ENCODE peak calls at places on chromosome 14, in six cellular contexts. One of them, this sample, is unnamed. For H3K27me3 and H3K4me1, the result is how much of the 10 kb centered on the place peaks cover.

GRCh38 chr14:88791629-88792571 is 853 bp downstream of the EML5 start:
- DNase-seq in GM23248: peak
- DNase-seq in naive thymus-derived CD4-positive, alpha-beta T cell: no peak
- DNase-seq in suprapubic skin: peak
- DNase-seq in psoas muscle: peak
- DNase-seq in aorta: no peak
- DNase-seq in this sample: peak

GRCh38 chr14:75301666-75302325 is 23.2 kb downstream of the FOS start:
- DNase-seq in GM23248: no peak
- DNase-seq in naive thymus-derived CD4-positive, alpha-beta T cell: no peak
- DNase-seq in suprapubic skin: peak
- DNase-seq in psoas muscle: peak
- DNase-seq in aorta: peak
- DNase-seq in this sample: peak

GRCh38 chr14:92577321-92577742 is 63.8 kb downstream of the RIN3 start:
- DNase-seq in GM23248: no peak
- DNase-seq in naive thymus-derived CD4-positive, alpha-beta T cell: no peak
- DNase-seq in suprapubic skin: no peak
- DNase-seq in psoas muscle: no peak
- DNase-seq in aorta: no peak
- DNase-seq in this sample: no peak

GRCh38 chr14:97644365-97644764 is 847.2 kb downstream of the VRK1 start:
- DNase-seq in GM23248: no peak
- DNase-seq in naive thymus-derived CD4-positive, alpha-beta T cell: no peak
- DNase-seq in suprapubic skin: no peak
- DNase-seq in psoas muscle: no peak
- DNase-seq in aorta: no peak
- DNase-seq in this sample: no peak

GRCh38 chr14:31858868-31859267 is 218.2 kb upstream of the ARHGAP5 start:
- DNase-seq in GM23248: peak
- DNase-seq in naive thymus-derived CD4-positive, alpha-beta T cell: no peak
- DNase-seq in suprapubic skin: no peak
- DNase-seq in psoas muscle: no peak
- DNase-seq in aorta: no peak
- DNase-seq in this sample: no peak

GRCh38 chr14:21053184-21054122 is 4.2 kb upstream of the RNASE8 start:
- DNase-seq in GM23248: no peak
- DNase-seq in naive thymus-derived CD4-positive, alpha-beta T cell: no peak
- DNase-seq in suprapubic skin: no peak
- DNase-seq in psoas muscle: no peak
- DNase-seq in aorta: no peak
- DNase-seq in this sample: no peak

GRCh38 chr14:37150414-37150813 is 22.0 kb downstream of the SLC25A21 start:
- DNase-seq in GM23248: peak
- DNase-seq in naive thymus-derived CD4-positive, alpha-beta T cell: no peak
- DNase-seq in suprapubic skin: no peak
- DNase-seq in psoas muscle: no peak
- DNase-seq in aorta: no peak
- DNase-seq in this sample: no peak

GRCh38 chr14:104734991-104735779 is 11.2 kb downstream of the ADSS1 start:
- DNase-seq in GM23248: no peak
- DNase-seq in naive thymus-derived CD4-positive, alpha-beta T cell: no peak
- DNase-seq in suprapubic skin: no peak
- DNase-seq in psoas muscle: peak
- DNase-seq in aorta: no peak
- DNase-seq in this sample: peak

GRCh38 chr14:33332497-33332896 is 393.8 kb downstream of the NPAS3 start:
- DNase-seq in GM23248: no peak
- DNase-seq in naive thymus-derived CD4-positive, alpha-beta T cell: no peak
- DNase-seq in suprapubic skin: no peak
- DNase-seq in psoas muscle: no peak
- DNase-seq in aorta: no peak
- DNase-seq in this sample: no peak

GRCh38 chr14:23054000-23054811 is 3.1 kb downstream of the CDH24 start:
- DNase-seq in GM23248: no peak
- DNase-seq in naive thymus-derived CD4-positive, alpha-beta T cell: no peak
- DNase-seq in suprapubic skin: no peak
- DNase-seq in psoas muscle: peak
- DNase-seq in aorta: peak
- DNase-seq in this sample: no peak

GRCh38 chr14:56195219-56195618 is 77.0 kb downstream of the PELI2 start:
- DNase-seq in GM23248: no peak
- DNase-seq in naive thymus-derived CD4-positive, alpha-beta T cell: no peak
- DNase-seq in suprapubic skin: no peak
- DNase-seq in psoas muscle: no peak
- DNase-seq in aorta: no peak
- DNase-seq in this sample: no peak

GRCh38 chr14:93036652-93037341 is 78.9 kb downstream of the ITPK1 start:
- DNase-seq in GM23248: no peak
- DNase-seq in naive thymus-derived CD4-positive, alpha-beta T cell: no peak
- DNase-seq in suprapubic skin: no peak
- DNase-seq in psoas muscle: no peak
- DNase-seq in aorta: no peak
- DNase-seq in this sample: no peak

GRCh38 chr14:54815531-54815930 is 87.1 kb downstream of the GCH1 start:
- DNase-seq in GM23248: no peak
- DNase-seq in naive thymus-derived CD4-positive, alpha-beta T cell: no peak
- DNase-seq in suprapubic skin: no peak
- DNase-seq in psoas muscle: no peak
- DNase-seq in aorta: no peak
- DNase-seq in this sample: no peak

GRCh38 chr14:36105401-36105800 is 71.1 kb downstream of the PTCSC3 start:
- DNase-seq in GM23248: peak
- DNase-seq in naive thymus-derived CD4-positive, alpha-beta T cell: no peak
- DNase-seq in suprapubic skin: no peak
- DNase-seq in psoas muscle: no peak
- DNase-seq in aorta: no peak
- DNase-seq in this sample: no peak

GRCh38 chr14:29240046-29240445 is 473.5 kb downstream of the FOXG1 start:
- DNase-seq in GM23248: peak
- DNase-seq in naive thymus-derived CD4-positive, alpha-beta T cell: no peak
- DNase-seq in suprapubic skin: no peak
- DNase-seq in psoas muscle: no peak
- DNase-seq in aorta: no peak
- DNase-seq in this sample: no peak

GRCh38 chr14:24690492-24690891 is 56.5 kb upstream of the GZMB start:
- DNase-seq in GM23248: no peak
- DNase-seq in naive thymus-derived CD4-positive, alpha-beta T cell: no peak
- DNase-seq in suprapubic skin: no peak
- DNase-seq in psoas muscle: no peak
- DNase-seq in aorta: no peak
- DNase-seq in this sample: no peak

GRCh38 chr14:103382375-103382774 is 2.8 kb upstream of the MARK3 start:
- DNase-seq in GM23248: peak
- DNase-seq in naive thymus-derived CD4-positive, alpha-beta T cell: no peak
- DNase-seq in suprapubic skin: no peak
- DNase-seq in psoas muscle: no peak
- DNase-seq in aorta: no peak
- DNase-seq in this sample: no peak

GRCh38 chr14:35044939-35045797 is 904 bp upstream of the FAM177A1 start:
- DNase-seq in GM23248: peak
- DNase-seq in naive thymus-derived CD4-positive, alpha-beta T cell: no peak
- DNase-seq in suprapubic skin: no peak
- DNase-seq in psoas muscle: no peak
- DNase-seq in aorta: no peak
- DNase-seq in this sample: no peak

GRCh38 chr14:67461341-67461985 is 27.1 kb downstream of the TMEM229B start:
- DNase-seq in GM23248: peak
- DNase-seq in naive thymus-derived CD4-positive, alpha-beta T cell: no peak
- DNase-seq in suprapubic skin: no peak
- DNase-seq in psoas muscle: no peak
- DNase-seq in aorta: no peak
- DNase-seq in this sample: no peak

GRCh38 chr14:54692261-54692861 is 125.4 kb downstream of the SAMD4A start:
- DNase-seq in GM23248: no peak
- DNase-seq in naive thymus-derived CD4-positive, alpha-beta T cell: no peak
- DNase-seq in suprapubic skin: no peak
- DNase-seq in psoas muscle: no peak
- DNase-seq in aorta: no peak
- DNase-seq in this sample: no peak

GRCh38 chr14:68246074-68246980 is 426.7 kb downstream of the RAD51B start:
- DNase-seq in GM23248: no peak
- DNase-seq in naive thymus-derived CD4-positive, alpha-beta T cell: no peak
- DNase-seq in suprapubic skin: no peak
- DNase-seq in psoas muscle: no peak
- DNase-seq in aorta: no peak
- DNase-seq in this sample: no peak

GRCh38 chr14:63051301-63051700 is 6.0 kb upstream of the KCNH5 start:
- DNase-seq in GM23248: no peak
- DNase-seq in naive thymus-derived CD4-positive, alpha-beta T cell: no peak
- DNase-seq in suprapubic skin: no peak
- DNase-seq in psoas muscle: no peak
- DNase-seq in aorta: no peak
- DNase-seq in this sample: no peak

GRCh38 chr14:99261916-99262787 is 9.8 kb downstream of the BCL11B start:
- DNase-seq in GM23248: no peak
- DNase-seq in naive thymus-derived CD4-positive, alpha-beta T cell: peak
- DNase-seq in suprapubic skin: no peak
- DNase-seq in psoas muscle: no peak
- DNase-seq in aorta: no peak
- DNase-seq in this sample: no peak

GRCh38 chr14:99262977-99263448 is 9.0 kb downstream of the BCL11B start:
- DNase-seq in GM23248: no peak
- DNase-seq in naive thymus-derived CD4-positive, alpha-beta T cell: no peak
- DNase-seq in suprapubic skin: no peak
- DNase-seq in psoas muscle: no peak
- DNase-seq in aorta: no peak
- DNase-seq in this sample: no peak

GRCh38 chr14:99264691-99265090 is 7.3 kb downstream of the BCL11B start:
- DNase-seq in GM23248: no peak
- DNase-seq in naive thymus-derived CD4-positive, alpha-beta T cell: no peak
- DNase-seq in suprapubic skin: no peak
- DNase-seq in psoas muscle: no peak
- DNase-seq in aorta: no peak
- DNase-seq in this sample: no peak

GRCh38 chr14:99265571-99265970 is 6.4 kb downstream of the BCL11B start:
- DNase-seq in GM23248: no peak
- DNase-seq in naive thymus-derived CD4-positive, alpha-beta T cell: peak
- DNase-seq in suprapubic skin: no peak
- DNase-seq in psoas muscle: no peak
- DNase-seq in aorta: no peak
- DNase-seq in this sample: no peak

DNA sequence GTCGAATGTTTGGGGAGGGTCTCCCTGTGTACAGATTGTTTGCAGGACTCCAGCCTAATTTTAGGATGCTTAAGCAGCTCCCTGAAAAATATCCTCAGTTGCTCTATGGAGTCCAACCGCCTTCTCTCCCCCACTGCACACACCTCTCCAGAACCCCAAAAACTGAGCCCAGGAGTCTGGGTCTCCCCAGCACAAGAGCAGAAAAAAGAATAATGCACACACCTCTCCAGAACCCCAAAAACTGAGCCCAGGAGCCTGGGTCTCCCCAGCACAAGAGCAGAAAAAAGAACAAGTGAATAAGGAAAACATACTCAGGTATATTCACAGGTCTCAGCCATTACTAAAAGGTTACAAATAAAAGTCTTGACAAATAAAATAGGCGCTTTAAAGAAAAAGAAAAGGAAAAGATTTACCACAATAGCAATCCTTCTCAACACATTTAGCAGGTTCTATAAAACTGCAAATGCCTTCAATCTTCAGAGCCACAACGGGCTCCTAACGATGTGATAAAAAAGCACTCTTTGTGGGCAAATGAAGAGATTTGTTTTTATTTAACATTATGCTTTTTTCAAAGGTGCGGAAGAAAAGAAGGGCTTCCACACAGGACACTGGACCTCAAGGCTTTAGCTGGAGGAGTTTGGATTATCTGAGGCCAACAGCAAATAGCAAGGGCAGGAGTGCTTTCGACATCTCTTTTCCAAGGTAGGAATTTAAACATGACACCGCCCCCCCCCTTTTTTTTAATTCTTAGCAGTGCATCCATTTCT is 8.2 kb downstream of the BCL11B start:
- DNase-seq in GM23248: no peak
- DNase-seq in naive thymus-derived CD4-positive, alpha-beta T cell: peak
- DNase-seq in suprapubic skin: no peak
- DNase-seq in psoas muscle: no peak
- DNase-seq in aorta: no peak
- DNase-seq in this sample: no peak
- H3K27me3 ChIP-seq in GM23248: half or more
- H3K27me3 ChIP-seq in naive thymus-derived CD4-positive, alpha-beta T cell: under half
- H3K27me3 ChIP-seq in suprapubic skin: under half
- H3K27me3 ChIP-seq in psoas muscle: under half
- H3K27me3 ChIP-seq in aorta: under half
- H3K27me3 ChIP-seq in this sample: half or more

DNA sequence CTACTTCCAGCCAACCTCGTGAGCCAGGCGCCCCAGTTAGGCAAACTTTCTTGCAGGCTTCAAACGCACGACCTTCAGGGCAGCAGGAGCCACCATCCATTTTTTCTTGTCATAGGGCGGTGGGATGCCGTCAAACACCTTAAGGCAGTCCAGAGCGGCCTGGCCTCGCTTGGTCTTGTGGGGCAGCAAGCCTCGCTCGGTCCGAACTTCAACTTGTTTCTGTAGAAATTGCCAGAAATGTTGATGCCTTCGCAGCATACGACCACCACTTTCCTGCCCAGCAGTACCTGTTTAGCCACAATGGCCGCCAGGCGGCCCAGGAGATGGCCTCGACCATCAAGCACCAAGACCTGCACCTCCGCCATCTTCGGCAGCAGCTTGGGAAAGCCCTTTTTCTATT is 474.7 kb downstream of the MDGA2 start:
- DNase-seq in GM23248: no peak
- DNase-seq in naive thymus-derived CD4-positive, alpha-beta T cell: no peak
- DNase-seq in suprapubic skin: no peak
- DNase-seq in psoas muscle: no peak
- DNase-seq in aorta: peak
- DNase-seq in this sample: no peak
- H3K4me3 ChIP-seq in GM23248: no peak
- H3K4me3 ChIP-seq in naive thymus-derived CD4-positive, alpha-beta T cell: no peak
- H3K4me3 ChIP-seq in suprapubic skin: no peak
- H3K4me3 ChIP-seq in psoas muscle: no peak
- H3K4me3 ChIP-seq in aorta: no peak
- H3K4me3 ChIP-seq in this sample: no peak

DNA sequence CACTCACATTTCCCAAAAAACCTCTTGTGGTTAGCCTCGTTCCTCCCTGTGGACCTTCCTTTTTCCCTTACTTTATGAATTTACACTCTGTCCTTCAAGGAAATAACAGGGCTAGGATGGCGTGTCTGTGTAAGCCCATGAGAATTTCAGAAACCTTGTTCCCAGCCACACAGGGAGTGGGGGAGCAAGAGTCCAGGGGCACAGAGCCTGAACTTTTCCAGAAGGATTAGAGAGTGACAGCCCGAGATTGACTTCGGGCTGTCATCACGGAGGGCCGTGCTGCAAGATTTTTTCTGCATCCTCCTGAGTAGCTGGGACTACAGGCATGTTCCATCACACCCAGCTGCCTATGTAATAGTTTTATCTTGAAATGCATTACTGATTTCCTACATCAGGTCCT is 14.4 kb downstream of the EVL start:
- DNase-seq in GM23248: no peak
- DNase-seq in naive thymus-derived CD4-positive, alpha-beta T cell: no peak
- DNase-seq in suprapubic skin: no peak
- DNase-seq in psoas muscle: no peak
- DNase-seq in aorta: no peak
- DNase-seq in this sample: no peak
- H3K4me1 ChIP-seq in GM23248: under half
- H3K4me1 ChIP-seq in naive thymus-derived CD4-positive, alpha-beta T cell: half or more
- H3K4me1 ChIP-seq in suprapubic skin: under half
- H3K4me1 ChIP-seq in psoas muscle: under half
- H3K4me1 ChIP-seq in aorta: under half
- H3K4me1 ChIP-seq in this sample: half or more

GRCh38 chr14:82239205-82239604 is 705.6 kb upstream of the SEL1L start:
- DNase-seq in GM23248: no peak
- DNase-seq in naive thymus-derived CD4-positive, alpha-beta T cell: no peak
- DNase-seq in suprapubic skin: no peak
- DNase-seq in psoas muscle: no peak
- DNase-seq in aorta: no peak
- DNase-seq in this sample: no peak

GRCh38 chr14:82238649-82239048 is 705.0 kb upstream of the SEL1L start:
- DNase-seq in GM23248: no peak
- DNase-seq in naive thymus-derived CD4-positive, alpha-beta T cell: no peak
- DNase-seq in suprapubic skin: no peak
- DNase-seq in psoas muscle: no peak
- DNase-seq in aorta: no peak
- DNase-seq in this sample: no peak
- H3K27me3 ChIP-seq in GM23248: under half
- H3K27me3 ChIP-seq in naive thymus-derived CD4-positive, alpha-beta T cell: under half
- H3K27me3 ChIP-seq in suprapubic skin: under half
- H3K27me3 ChIP-seq in psoas muscle: under half
- H3K27me3 ChIP-seq in aorta: under half
- H3K27me3 ChIP-seq in this sample: under half